ENCODE peak calls at places on chromosome 17, in ten cellular contexts. U, Z, J, V, L, I, M, X, H and R are unnamed samples.

GRCh38 chr17:60579090-60579489 is 20.9 kb upstream of the PPM1D start:
- DNase-seq in Z (no peak), H (no peak), L (no peak), I (no peak), M (no peak), U (no peak), X (no peak), J (no peak), V (no peak), R (no peak)

GRCh38 chr17:3766783-3767182 is 34.2 kb downstream of the ITGAE start:
- DNase-seq in Z (no peak), M (no peak), V (no peak), X (no peak), H (no peak), J (no peak), L (no peak), U (no peak), I (no peak), R (no peak)

GRCh38 chr17:20063665-20064648 is 54.8 kb downstream of the SPECC1 start:
- DNase-seq in I (no peak), H (peak; percentile 97), V (peak; percentile 95), M (no peak), U (peak; percentile 64), J (peak; percentile 48), Z (peak; percentile 89), L (peak; percentile 76), X (peak; percentile 19), R (peak; percentile 83)

GRCh38 chr17:40366076-40366860 is 1.7 kb upstream of the GJD3 start:
- DNase-seq in L (no peak), U (no peak), I (no peak), V (no peak), H (no peak), X (no peak), J (no peak), M (no peak), Z (no peak), R (no peak)

GRCh38 chr17:79757140-79757745 is 20.7 kb upstream of the CBX2 start:
- DNase-seq in L (no peak), H (no peak), J (no peak), V (no peak), I (no peak), Z (no peak), X (no peak), U (no peak), M (no peak), R (no peak)

GRCh38 chr17:8647202-8647601 is 16.7 kb upstream of the MYH10 start:
- DNase-seq in Z (no peak), M (no peak), X (no peak), V (no peak), U (no peak), I (no peak), L (no peak), J (no peak), H (no peak), R (no peak)

GRCh38 chr17:57889892-57890856 is 40.3 kb upstream of the MRPS23 start:
- DNase-seq in V (no peak), M (peak; percentile 50), J (peak; percentile 83), X (no peak), L (no peak), H (peak; percentile 91), I (no peak), Z (peak; percentile 91), U (peak; percentile 87), R (peak; percentile 63)

GRCh38 chr17:30093463-30094147 is 23.0 kb upstream of the NSRP1 start:
- DNase-seq in H (peak; percentile 46), U (peak; percentile 50), J (peak; percentile 38), V (peak; percentile 75), X (no peak), M (peak; percentile 27), I (peak; percentile 63), L (peak; percentile 42), Z (no peak), R (no peak)

GRCh38 chr17:17343896-17344506 is 40.8 kb downstream of the NT5M start:
- DNase-seq in I (no peak), H (no peak), X (no peak), L (no peak), Z (no peak), V (no peak), U (no peak), M (no peak), J (peak; percentile 20), R (no peak)

GRCh38 chr17:66386789-66387351 is 84.5 kb downstream of the PRKCA start:
- DNase-seq in J (no peak), I (no peak), X (peak; percentile 54), H (no peak), Z (no peak), V (no peak), L (no peak), M (no peak), U (no peak), R (no peak)

GRCh38 chr17:74467221-74467951 is 952 bp downstream of the CD300A start:
- DNase-seq in X (no peak), I (peak; percentile 85), H (no peak), M (no peak), Z (no peak), U (no peak), V (no peak), L (no peak), J (peak; percentile 27), R (no peak)

GRCh38 chr17:79500738-79501533 is 109.9 kb downstream of the RBFOX3 start:
- DNase-seq in X (no peak), H (no peak), Z (no peak), I (no peak), U (no peak), L (no peak), M (no peak), J (no peak), V (no peak), R (no peak)

GRCh38 chr17:57757735-57758134 is 12.6 kb upstream of the CCDC182 start:
- DNase-seq in L (no peak), U (no peak), V (no peak), J (no peak), H (no peak), I (no peak), Z (no peak), M (no peak), X (no peak), R (no peak)

DNA sequence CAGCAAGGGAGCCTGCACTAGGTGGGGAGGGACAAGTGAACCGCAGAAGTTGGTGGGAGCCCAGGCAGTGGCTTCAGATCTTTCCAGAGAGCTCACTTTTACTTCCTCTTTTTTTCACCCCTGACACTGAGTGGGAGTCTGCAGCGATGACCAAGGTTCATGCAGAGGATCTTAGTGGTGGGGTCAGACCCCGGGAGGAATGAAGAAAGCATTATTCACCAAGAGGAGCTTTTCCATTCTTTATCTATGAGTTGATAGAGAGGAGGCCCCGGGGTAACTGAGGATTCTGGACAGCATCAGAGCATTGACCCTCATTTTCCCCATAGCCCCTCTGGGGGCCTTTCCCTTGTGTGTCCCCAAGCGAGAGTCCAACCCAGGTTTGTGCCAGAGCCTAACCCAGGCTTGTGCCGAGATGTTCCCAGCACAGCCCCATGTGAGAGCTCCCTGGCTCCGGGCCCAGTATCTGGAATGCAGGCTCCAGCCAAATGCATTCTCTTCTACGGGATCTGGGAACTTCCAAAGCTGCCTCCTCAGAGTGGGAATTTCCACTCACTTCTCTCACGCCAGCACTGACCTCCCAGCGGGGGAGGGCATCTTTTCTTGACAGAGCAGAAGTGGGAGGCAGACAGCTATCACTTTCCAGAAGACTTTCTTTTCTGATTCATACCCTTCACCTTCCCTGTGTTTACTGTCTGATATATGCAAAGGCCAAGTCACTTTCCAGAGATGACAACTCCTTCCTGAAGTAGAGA is 2.8 kb upstream of the CCL2 start:
- DNase-seq in H (peak; percentile 91), Z (peak; percentile 93), J (peak; percentile 75), V (peak; percentile 97), I (peak; percentile 39), M (peak; percentile 24), L (no peak), U (peak; percentile 97), X (peak; percentile 70), R (peak; percentile 80)
- H3K4me3 ChIP-seq in H (no peak overlapping the region), Z (no peak overlapping the region), J (no peak overlapping the region), V (no peak overlapping the region), I (no peak overlapping the region), M (no peak overlapping the region), L (peak overlapping the region; percentile 12), U (no peak overlapping the region), X (no peak overlapping the region), R (no peak overlapping the region)

DNA sequence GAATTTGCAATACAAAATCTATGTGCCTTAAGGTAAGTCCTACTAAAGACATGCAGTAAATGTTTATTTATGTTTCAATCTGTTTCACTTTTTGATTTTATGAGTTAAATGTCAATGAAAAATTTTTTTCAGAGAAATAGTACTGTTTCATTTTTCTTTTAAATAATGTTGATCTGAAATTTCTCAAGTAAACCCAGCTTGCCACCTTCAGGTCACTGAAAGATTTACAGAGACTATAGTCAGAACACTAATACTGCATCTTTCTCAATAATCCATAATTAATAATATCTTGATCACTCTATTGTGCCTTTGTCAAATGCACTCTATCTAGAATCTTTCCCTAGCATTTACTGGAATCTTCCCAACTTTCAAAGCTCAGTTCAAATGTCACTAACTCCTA is 6.5 kb upstream of the DHX40 start:
- DNase-seq in L (no peak), V (no peak), I (no peak), U (no peak), M (no peak), Z (no peak), H (no peak), J (no peak), X (no peak), R (no peak)
- TF ChIP-seq CTCF in L (peak; percentile 24), V (peak; percentile 29), I (peak; percentile 56), U (peak; percentile 28), M (peak; percentile 40), Z (peak; percentile 26), H (no peak), J (no peak), X (peak; percentile 21), R (peak; percentile 23)

DNA sequence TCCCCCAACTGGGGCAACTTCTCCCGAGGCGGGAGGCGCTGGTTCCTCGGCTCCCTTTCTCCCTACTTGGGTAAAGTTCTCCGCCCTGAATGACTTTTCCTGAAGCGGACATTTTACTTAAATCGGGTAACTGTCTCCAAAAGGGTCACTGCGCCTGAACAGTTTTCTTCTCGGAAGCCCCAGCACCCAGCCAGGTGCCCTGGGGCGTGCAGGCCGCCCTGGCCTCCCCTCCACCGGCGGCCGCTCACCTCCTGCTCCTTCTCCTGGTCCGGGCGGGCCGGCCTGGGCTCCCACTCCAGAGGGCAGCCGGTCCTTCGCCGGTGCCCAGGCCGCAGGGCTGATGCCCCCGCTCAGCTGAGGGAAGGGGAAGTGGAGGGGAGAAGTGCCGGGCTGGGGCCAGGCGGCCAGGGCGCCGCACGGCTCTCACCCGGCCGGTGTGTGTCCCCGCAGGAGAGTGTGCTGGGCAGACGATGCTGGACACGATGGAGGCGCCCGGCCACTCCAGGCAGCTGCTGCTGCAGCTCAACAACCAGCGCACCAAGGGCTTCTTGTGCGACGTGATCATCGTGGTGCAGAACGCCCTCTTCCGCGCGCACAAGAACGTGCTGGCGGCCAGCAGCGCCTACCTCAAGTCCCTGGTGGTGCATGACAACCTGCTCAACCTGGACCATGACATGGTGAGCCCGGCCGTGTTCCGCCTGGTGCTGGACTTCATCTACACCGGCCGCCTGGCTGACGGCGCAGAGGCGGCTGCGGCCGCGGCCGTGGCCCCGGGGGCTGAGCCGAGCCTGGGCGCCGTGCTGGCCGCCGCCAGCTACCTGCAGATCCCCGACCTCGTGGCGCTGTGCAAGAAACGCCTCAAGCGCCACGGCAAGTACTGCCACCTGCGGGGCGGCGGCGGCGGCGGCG is 1.6 kb downstream of the HIC1 start:
- DNase-seq in X (no peak), Z (peak; percentile 36), U (no peak), M (no peak), L (no peak), J (no peak), I (no peak), H (peak; percentile 62), V (no peak), R (no peak)
- H3K4me3 ChIP-seq in X (peak overlapping the region; percentile 47), Z (peak overlapping the region; percentile 74), U (peak overlapping the region; percentile 70), M (no peak overlapping the region), L (no peak overlapping the region), J (peak overlapping the region; percentile 57), I (no peak overlapping the region), H (peak overlapping the region; percentile 41), V (peak overlapping the region; percentile 48), R (peak overlapping the region; percentile 55)

GRCh38 chr17:63430223-63430622 is 15.9 kb downstream of the CYB561 start:
- DNase-seq in H (no peak), U (no peak), V (no peak), X (no peak), I (no peak), J (no peak), L (no peak), M (no peak), Z (no peak), R (no peak)
- TF ChIP-seq CTCF in H (no peak), U (no peak), V (no peak), X (no peak), I (no peak), J (no peak), L (no peak), M (no peak), Z (no peak), R (no peak)